ENCODE peak calls at places on chromosomes 16 and 17, in seven cellular contexts. L, Z, W, P, T, B and O are unnamed samples.

GRCh38 chr16:21159281-21159951 is 942 bp downstream of the LDAF1 start:
- DNase-seq in L (peak; percentile 46), Z (peak; percentile 69), W (peak; percentile 55), P (no peak), T (peak; percentile 40), B (peak; percentile 89), O (peak; percentile 71)

GRCh38 chr17:71910002-71910401 is 210.8 kb upstream of the SOX9 start:
- DNase-seq in L (no peak), Z (no peak), W (no peak), P (no peak), T (no peak), B (no peak), O (no peak)

GRCh38 chr17:62974788-62975586 is 9.0 kb downstream of the TANC2 start:
- DNase-seq in L (no peak), Z (no peak), W (no peak), P (no peak), T (no peak), B (no peak), O (no peak)

GRCh38 chr17:7479389-7480192 is at the start of gene ZBTB4:
- DNase-seq in L (peak; percentile 35), Z (peak; percentile 59), W (peak; percentile 81), P (peak; percentile 21), T (peak; percentile 65), B (peak; percentile 56), O (peak; percentile 82)

GRCh38 chr17:55056530-55056929 is 88.0 kb downstream of the STXBP4 start:
- DNase-seq in L (no peak), Z (peak; percentile 43), W (no peak), P (no peak), T (no peak), B (peak; percentile 15), O (no peak)

GRCh38 chr16:9570521-9570920 is 479.1 kb downstream of the HAPSTR1 start:
- DNase-seq in L (no peak), Z (no peak), W (no peak), P (no peak), T (no peak), B (no peak), O (no peak)

GRCh38 chr17:8223356-8224063 is 13.1 kb upstream of the AURKB start:
- DNase-seq in L (peak; percentile 74), Z (peak; percentile 75), W (peak; percentile 71), P (peak; percentile 47), T (peak; percentile 73), B (peak; percentile 82), O (peak; percentile 85)

GRCh38 chr16:48831081-48831722 is 221.2 kb upstream of the N4BP1 start:
- DNase-seq in L (no peak), Z (no peak), W (no peak), P (no peak), T (no peak), B (peak; percentile 79), O (peak; percentile 54)

GRCh38 chr16:81650982-81651562 is 128.0 kb upstream of the PLCG2 start:
- DNase-seq in L (no peak), Z (no peak), W (no peak), P (no peak), T (no peak), B (peak; percentile 55), O (peak; percentile 81)

GRCh38 chr16:1159325-1159972 is 6.5 kb downstream of the CACNA1H start:
- DNase-seq in L (no peak), Z (no peak), W (no peak), P (no peak), T (no peak), B (no peak), O (no peak)

GRCh38 chr17:48528153-48528912 is 2.5 kb downstream of the HOXB1 start:
- DNase-seq in L (no peak), Z (no peak), W (no peak), P (no peak), T (peak; percentile 10), B (peak; percentile 81), O (peak; percentile 40)

GRCh38 chr17:7355053-7355452 is at the start of gene TMEM95:
- DNase-seq in L (no peak), Z (peak; percentile 47), W (peak; percentile 54), P (no peak), T (no peak), B (no peak), O (no peak)

GRCh38 chr16:78235168-78235800 is 135.8 kb downstream of the WWOX start:
- DNase-seq in L (peak; percentile 62), Z (peak; percentile 63), W (peak; percentile 75), P (peak; percentile 57), T (peak; percentile 68), B (peak; percentile 88), O (peak; percentile 80)

GRCh38 chr16:78228704-78229103 is 129.2 kb downstream of the WWOX start:
- DNase-seq in L (no peak), Z (no peak), W (no peak), P (no peak), T (no peak), B (no peak), O (no peak)

GRCh38 chr16:78235876-78236275 is 136.4 kb downstream of the WWOX start:
- DNase-seq in L (no peak), Z (no peak), W (no peak), P (no peak), T (no peak), B (no peak), O (no peak)

GRCh38 chr16:78227855-78228254 is 128.4 kb downstream of the WWOX start:
- DNase-seq in L (peak; percentile 7), Z (no peak), W (no peak), P (no peak), T (peak; percentile 19), B (peak; percentile 64), O (peak; percentile 45)

DNA sequence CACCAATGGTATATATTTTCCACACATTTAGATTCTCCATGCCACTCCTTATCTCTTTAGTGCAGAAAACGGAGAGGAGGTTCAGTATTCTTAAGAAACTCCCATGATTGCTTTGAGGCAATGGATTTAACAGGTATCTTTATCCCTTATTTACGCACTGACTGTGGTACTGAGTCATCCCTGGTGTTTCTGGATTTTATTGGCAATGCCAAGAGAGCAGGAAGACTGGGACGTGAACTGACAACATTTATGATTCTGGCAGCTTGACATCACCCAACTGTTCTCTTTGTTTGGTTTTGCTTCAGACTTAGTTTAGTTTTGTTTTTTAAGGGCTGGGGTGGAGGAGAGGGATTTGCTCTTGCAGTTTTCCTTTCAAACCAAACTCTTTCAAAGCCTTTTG is 131.4 kb downstream of the WWOX start:
- DNase-seq in L (no peak), Z (no peak), W (no peak), P (peak; percentile 8), T (peak; percentile 46), B (no peak), O (no peak)
- H3K4me2 ChIP-seq in L (no peak overlapping the region), Z (no peak overlapping the region), W (no peak overlapping the region), P (no peak overlapping the region), T (no peak overlapping the region), B (no peak overlapping the region), O (no peak overlapping the region)

GRCh38 chr17:2478446-2478845 is 33.2 kb downstream of the METTL16 start:
- DNase-seq in L (no peak), Z (no peak), W (no peak), P (no peak), T (no peak), B (no peak), O (no peak)
- H3K4me2 ChIP-seq in L (no peak overlapping the region), Z (no peak overlapping the region), W (no peak overlapping the region), P (no peak overlapping the region), T (no peak overlapping the region), B (no peak overlapping the region), O (no peak overlapping the region)

GRCh38 chr17:79478841-79479240 is 132.0 kb downstream of the RBFOX3 start:
- DNase-seq in L (no peak), Z (no peak), W (no peak), P (no peak), T (no peak), B (no peak), O (no peak)

GRCh38 chr17:79479876-79480275 is 131.0 kb downstream of the RBFOX3 start:
- DNase-seq in L (no peak), Z (no peak), W (no peak), P (no peak), T (no peak), B (no peak), O (no peak)

GRCh38 chr17:79473836-79474204 is 137.0 kb downstream of the RBFOX3 start:
- DNase-seq in L (no peak), Z (no peak), W (no peak), P (no peak), T (no peak), B (no peak), O (no peak)

GRCh38 chr17:79476074-79476473 is 134.8 kb downstream of the RBFOX3 start:
- DNase-seq in L (no peak), Z (no peak), W (no peak), P (no peak), T (no peak), B (no peak), O (peak; percentile 39)

DNA sequence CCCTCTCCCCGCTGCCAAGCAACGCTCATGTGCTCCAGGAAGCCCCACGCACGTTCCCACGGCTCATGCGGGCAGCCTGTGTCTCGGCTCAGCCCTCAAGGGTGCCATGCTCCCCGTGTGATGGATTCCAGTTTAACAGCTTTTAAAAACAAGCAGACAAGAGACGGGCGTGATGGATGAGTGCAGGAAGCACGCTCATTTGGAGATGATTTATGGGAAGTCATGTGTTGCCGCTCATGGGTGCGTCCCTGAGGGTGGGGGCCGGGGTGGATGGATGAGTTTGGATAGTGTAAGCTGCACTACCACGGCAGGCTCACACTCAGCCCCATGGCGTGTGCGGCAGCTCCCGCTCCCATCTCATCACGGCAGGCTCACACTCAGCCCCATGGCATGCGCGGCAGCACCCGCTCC is 132.8 kb downstream of the RBFOX3 start:
- DNase-seq in L (no peak), Z (no peak), W (no peak), P (no peak), T (no peak), B (no peak), O (no peak)
- H3K4me2 ChIP-seq in L (no peak overlapping the region), Z (no peak overlapping the region), W (no peak overlapping the region), P (no peak overlapping the region), T (no peak overlapping the region), B (no peak overlapping the region), O (no peak overlapping the region)

GRCh38 chr17:32445497-32445896 is 1.2 kb downstream of the PSMD11 start:
- DNase-seq in L (peak; percentile 11), Z (no peak), W (no peak), P (no peak), T (no peak), B (no peak), O (no peak)

GRCh38 chr17:32444301-32445074 is at the start of gene PSMD11:
- DNase-seq in L (peak; percentile 98), Z (peak; percentile 97), W (peak; percentile 100), P (peak; percentile 95), T (peak; percentile 96), B (peak; percentile 99), O (peak; percentile 99)

GRCh38 chr17:32441886-32442285 is 2.4 kb upstream of the PSMD11 start:
- DNase-seq in L (no peak), Z (no peak), W (no peak), P (no peak), T (no peak), B (no peak), O (no peak)

GRCh38 chr17:32445075-32445427 is 741 bp downstream of the PSMD11 start:
- DNase-seq in L (no peak), Z (peak; percentile 48), W (peak; percentile 90), P (peak; percentile 71), T (peak; percentile 85), B (peak; percentile 55), O (peak; percentile 48)

DNA sequence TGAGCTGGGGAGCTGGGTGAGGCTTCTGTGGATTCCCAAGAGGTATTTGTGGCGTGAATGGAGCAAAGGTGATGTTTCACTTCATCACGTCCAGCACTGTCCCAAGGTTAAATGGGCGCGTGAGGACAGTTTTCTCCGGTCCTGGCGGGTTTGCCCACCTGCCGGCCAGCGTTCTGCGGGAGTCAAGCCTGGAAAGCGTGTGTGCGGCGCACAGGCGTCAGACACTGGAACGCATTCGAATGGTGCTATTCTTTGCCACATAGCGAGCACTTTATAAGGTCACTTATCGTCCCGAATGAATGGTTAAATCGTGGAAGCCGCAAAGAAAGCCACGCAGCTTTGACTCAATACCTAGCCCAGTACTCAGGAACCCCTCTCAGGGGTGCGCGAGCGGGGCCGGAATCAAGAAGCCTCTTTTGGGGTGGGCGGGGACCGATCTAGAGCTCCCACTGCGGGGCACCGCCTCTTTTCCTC is 446 bp upstream of the PSMD11 start:
- DNase-seq in L (no peak), Z (no peak), W (no peak), P (no peak), T (no peak), B (no peak), O (no peak)
- H3K4me2 ChIP-seq in L (peak overlapping the region; percentile 79), Z (peak overlapping the region; percentile 96), W (peak overlapping the region; percentile 95), P (peak overlapping the region; percentile 87), T (peak overlapping the region; percentile 44), B (peak overlapping the region; percentile 77), O (peak overlapping the region; percentile 67)